ENCODE peak calls at places on chromosomes 16 and 17, in four cellular contexts. J is gastrocnemius medialis, Q is GM23248, A is esophagus squamous epithelium. Z is an unnamed sample.

GRCh38 chr17:45160505-45161287 is 979 bp upstream of the HEXIM2 start:
- DNase-seq in J (peak), Q (peak), A (no peak), Z (no peak)

GRCh38 chr16:66927012-66927436 is 1.7 kb upstream of the RRAD start:
- DNase-seq in J (no peak), Q (peak), A (no peak), Z (peak)

GRCh38 chr17:78925662-78926555 is 722 bp upstream of the TIMP2 start:
- DNase-seq in J (peak), Q (peak), A (no peak), Z (peak)

GRCh38 chr16:87733190-87733589 is 32.6 kb downstream of the KLHDC4 start:
- DNase-seq in J (no peak), Q (no peak), A (no peak), Z (no peak)

GRCh38 chr17:50482516-50482915 is 3.9 kb downstream of the RSAD1 start:
- DNase-seq in J (peak), Q (peak), A (peak), Z (peak)

GRCh38 chr16:734208-734980 is 6.4 kb downstream of the CIAO3 start:
- DNase-seq in J (no peak), Q (no peak), A (no peak), Z (no peak)

GRCh38 chr17:42251115-42251514 is 25.1 kb downstream of the STAT5B start:
- DNase-seq in J (no peak), Q (peak), A (no peak), Z (no peak)

GRCh38 chr17:45857977-45858708 is 13.5 kb downstream of the SPPL2C start:
- DNase-seq in J (no peak), Q (peak), A (no peak), Z (no peak)

GRCh38 chr16:57749872-57750452 is 14.4 kb downstream of the KATNB1 start:
- DNase-seq in J (no peak), Q (no peak), A (no peak), Z (no peak)

GRCh38 chr16:165539-166374 is at the start of gene HBM:
- DNase-seq in J (no peak), Q (no peak), A (no peak), Z (no peak)

GRCh38 chr17:7842950-7843535 is 9.0 kb downstream of the KDM6B start:
- DNase-seq in J (peak), Q (peak), A (no peak), Z (peak)

GRCh38 chr17:3030096-3030495 is 33.3 kb downstream of the OR1D5 start:
- DNase-seq in J (no peak), Q (peak), A (no peak), Z (peak)

GRCh38 chr17:40926341-40926740 is 11.1 kb downstream of the KRT23 start:
- DNase-seq in J (no peak), Q (no peak), A (no peak), Z (no peak)

GRCh38 chr17:40916366-40916765 is 21.1 kb downstream of the KRT23 start:
- DNase-seq in J (no peak), Q (no peak), A (no peak), Z (no peak)

GRCh38 chr17:40921026-40921425 is 16.4 kb downstream of the KRT23 start:
- DNase-seq in J (no peak), Q (peak), A (no peak), Z (no peak)

GRCh38 chr17:40922239-40922638 is 15.2 kb downstream of the KRT23 start:
- DNase-seq in J (peak), Q (peak), A (no peak), Z (peak)
- H3K27ac ChIP-seq in J (no peak), Q (peak), A (no peak), Z (no peak)

GRCh38 chr16:49854227-49855203 is 1.4 kb downstream of the ZNF423 start:
- DNase-seq in J (no peak), Q (peak), A (no peak), Z (no peak)
- H3K4me3 ChIP-seq in J (peak), Q (peak), A (peak), Z (peak)

GRCh38 chr16:14150796-14151195 is 79.7 kb downstream of the MRTFB start:
- DNase-seq in J (no peak), Q (no peak), A (no peak), Z (no peak)

GRCh38 chr16:14151256-14152030 is 80.3 kb downstream of the MRTFB start:
- DNase-seq in J (no peak), Q (peak), A (no peak), Z (no peak)

DNA sequence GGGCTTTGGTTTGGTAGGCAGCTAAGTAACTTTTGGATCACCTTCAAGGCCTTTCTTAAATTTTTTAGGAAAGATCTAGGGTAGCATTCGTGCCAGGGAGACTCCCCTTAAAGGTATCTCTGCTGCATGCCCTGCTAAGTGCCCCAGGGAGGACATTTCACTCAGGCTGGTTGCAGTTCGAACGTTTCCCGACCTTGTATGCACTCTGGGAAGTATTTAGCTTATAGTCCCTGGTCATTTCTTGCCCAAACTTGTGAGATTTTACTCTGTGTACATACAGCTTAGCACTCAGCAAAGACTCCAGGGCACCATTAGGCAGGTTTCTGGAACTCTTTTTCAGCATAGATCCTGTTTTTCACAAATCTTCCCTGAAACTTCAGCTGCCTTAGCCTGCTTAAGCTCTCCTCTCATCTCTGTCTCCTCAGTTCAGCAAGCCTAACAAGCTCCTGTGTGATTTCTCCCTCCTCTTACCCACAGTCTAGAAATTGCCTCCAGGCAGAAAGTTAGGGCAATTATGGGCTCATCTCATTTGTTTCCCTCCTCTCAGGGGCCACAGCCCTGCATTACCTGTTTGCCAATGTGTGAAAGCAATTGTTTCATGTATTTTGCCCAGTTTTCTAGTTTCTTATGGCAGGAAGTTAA is 84.6 kb downstream of the MRTFB start:
- DNase-seq in J (no peak), Q (no peak), A (no peak), Z (no peak)
- H3K27ac ChIP-seq in J (no peak), Q (no peak), A (peak), Z (peak)

DNA sequence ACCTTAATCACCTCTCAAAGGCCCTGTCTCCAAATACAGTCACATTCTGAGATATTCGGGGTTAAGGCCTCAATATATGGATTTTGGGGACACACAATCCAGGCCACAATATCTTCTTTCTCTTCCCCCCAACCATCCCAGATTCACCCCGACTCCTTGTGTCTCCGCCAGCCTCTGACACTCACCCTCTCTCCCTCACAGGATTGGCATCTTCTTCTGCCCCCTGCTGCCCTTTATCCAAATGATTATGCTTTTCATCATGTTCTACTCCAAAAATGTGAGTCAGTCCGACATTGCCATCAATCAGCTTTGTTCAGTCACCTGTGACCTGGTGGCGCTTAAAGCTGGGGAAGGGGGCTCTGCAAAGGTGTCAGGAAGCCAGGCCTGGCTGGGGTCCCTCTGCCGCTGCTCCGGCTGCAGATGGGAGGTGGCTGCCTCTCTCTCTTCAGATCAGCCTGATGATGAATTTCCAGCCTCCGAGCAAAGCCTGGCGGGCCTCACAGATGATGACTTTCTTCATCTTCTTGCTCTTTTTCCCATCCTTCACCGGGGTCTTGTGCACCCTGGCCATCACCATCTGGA is 35.1 kb downstream of the GDE1 start:
- DNase-seq in J (no peak), Q (no peak), A (no peak), Z (no peak)
- H3K4me3 ChIP-seq in J (no peak), Q (no peak), A (no peak), Z (no peak)

DNA sequence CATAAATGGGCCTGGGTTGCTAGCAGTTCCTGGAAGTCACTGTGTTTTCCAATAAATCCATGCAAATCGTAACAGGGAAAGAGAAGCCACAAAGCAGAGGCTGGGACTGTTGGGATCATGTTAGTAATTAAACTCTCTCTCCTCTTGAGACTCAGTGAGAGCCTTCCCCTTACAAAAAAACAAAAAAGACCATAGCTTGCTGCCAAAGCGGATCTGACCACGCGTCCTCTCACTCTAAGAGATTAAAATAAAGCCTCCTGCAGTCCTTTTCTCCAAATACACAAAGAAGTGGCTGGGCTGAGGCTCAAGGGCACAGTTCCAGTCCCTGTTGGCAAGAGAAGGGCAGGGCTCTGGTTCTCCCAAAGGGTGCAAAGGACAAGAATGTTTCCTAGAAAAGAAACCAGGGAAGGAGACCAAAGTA is 38.5 kb downstream of the PIGL start:
- DNase-seq in J (no peak), Q (peak), A (no peak), Z (peak)
- H3K27ac ChIP-seq in J (peak), Q (peak), A (peak), Z (peak)

GRCh38 chr16:31201511-31202401 is 804 bp downstream of the PYCARD start:
- DNase-seq in J (no peak), Q (peak), A (no peak), Z (no peak)
- H3K4me3 ChIP-seq in J (peak), Q (peak), A (peak), Z (peak)

DNA sequence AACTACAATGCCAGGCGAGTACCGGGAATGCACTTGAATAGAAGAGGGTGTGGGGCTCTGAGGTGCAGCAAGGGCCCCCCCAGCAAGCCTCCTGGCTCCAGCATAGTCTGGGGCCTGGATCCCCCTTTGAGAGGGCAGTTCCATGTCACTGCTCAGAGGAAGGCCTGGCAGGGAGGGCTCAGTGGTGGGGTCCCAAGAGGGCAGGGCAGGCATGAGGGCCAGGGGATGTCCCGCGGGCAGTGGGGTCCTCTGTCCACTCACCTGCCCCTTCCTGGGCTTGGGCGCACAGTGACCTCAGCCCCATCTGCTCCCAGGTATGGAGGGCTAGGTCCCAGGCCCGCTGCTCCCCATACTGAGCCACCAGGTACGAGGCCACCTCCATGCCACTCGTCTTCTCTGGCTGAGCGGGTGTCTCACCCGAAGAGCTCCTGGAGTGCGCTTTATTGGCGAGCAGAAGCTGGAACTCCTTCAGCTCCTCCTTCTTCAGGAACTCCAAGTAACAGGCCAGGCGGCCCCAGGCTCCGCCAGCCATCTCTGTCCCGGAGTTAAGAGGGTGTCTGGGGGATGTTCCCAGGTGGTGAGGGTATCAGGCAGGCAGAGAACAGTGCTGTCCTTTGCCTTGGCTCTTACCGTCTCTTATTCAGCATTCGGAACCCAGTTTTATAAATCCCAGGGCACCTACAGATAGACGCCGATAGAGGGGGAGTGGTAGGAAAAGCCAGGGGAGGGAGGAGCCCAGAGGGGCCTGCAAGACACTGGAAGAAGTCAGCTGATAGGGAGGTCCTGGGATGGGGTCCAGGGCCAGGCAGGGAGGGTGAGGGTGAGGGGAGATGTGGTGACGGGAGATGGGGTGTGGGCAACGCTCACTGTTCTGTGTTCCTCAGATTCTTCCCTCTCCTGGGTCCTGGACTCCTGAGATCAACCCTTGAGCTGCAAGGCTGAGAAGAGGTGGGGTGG is 605 bp downstream of the NLRP1 start:
- DNase-seq in J (no peak), Q (peak), A (no peak), Z (no peak)
- H3K27ac ChIP-seq in J (peak), Q (peak), A (peak), Z (peak)

GRCh38 chr17:82031885-82032627 is 578 bp downstream of the RAC3 start:
- DNase-seq in J (no peak), Q (no peak), A (no peak), Z (no peak)
- H3K4me3 ChIP-seq in J (no peak), Q (peak), A (peak), Z (peak)

Z was measured in ascending aorta.